ENCODE peak calls at places on chromosomes 2 and 18, in nine cellular contexts. A is NCI-H1417, N is Peyer's patch, G is neural crest cell, H is A549, R is GM04504, F is fibroblast of the conjunctiva, P is erythroblast, L is amygdala. Z is an unnamed sample.

GRCh38 chr2:177306550-177306949 is 42.0 kb upstream of the NFE2L2 start:
- DNase-seq in N (no peak), P (no peak), G (no peak), A (no peak), F (no peak), L (no peak), H (no peak), R (no peak), Z (no peak)

GRCh38 chr2:125086313-125087184 is 1061.5 kb downstream of the CNTNAP5 start:
- DNase-seq in F (no peak), P (no peak), G (no peak), R (no peak), H (no peak), L (no peak), A (no peak), N (no peak), Z (no peak)

GRCh38 chr18:66724664-66725356 is 120.9 kb upstream of the CDH19 start:
- DNase-seq in L (no peak), N (no peak), H (no peak), P (no peak), G (no peak), F (no peak), A (peak; percentile 19), R (no peak), Z (no peak)

GRCh38 chr18:32349728-32350395 is 120.8 kb downstream of the GAREM1 start:
- DNase-seq in F (peak; percentile 91), R (peak; percentile 69), G (no peak), N (no peak), L (no peak), P (peak; percentile 22), H (peak; percentile 80), A (no peak), Z (peak; percentile 13)

GRCh38 chr2:165874445-165875039 is 79.0 kb downstream of the TTC21B start:
- DNase-seq in N (no peak), A (peak; percentile 67), P (peak; percentile 50), L (no peak), H (peak; percentile 58), G (no peak), F (peak; percentile 51), R (no peak), Z (no peak)

GRCh38 chr2:127043367-127044164 is 63.4 kb downstream of the BIN1 start:
- DNase-seq in F (no peak), G (no peak), H (no peak), L (no peak), P (no peak), A (no peak), R (no peak), N (no peak), Z (no peak)

GRCh38 chr18:22230403-22231042 is 61.1 kb downstream of the GATA6 start:
- DNase-seq in G (no peak), R (peak; percentile 15), P (no peak), N (no peak), F (no peak), L (no peak), H (peak; percentile 65), A (no peak), Z (no peak)

GRCh38 chr18:77017355-77017754 is 115.2 kb downstream of the MBP start:
- DNase-seq in P (no peak), R (no peak), L (no peak), G (no peak), H (no peak), N (no peak), F (no peak), A (no peak), Z (no peak)

GRCh38 chr18:54392621-54393023 is 34.9 kb downstream of the C18orf54 start:
- DNase-seq in H (peak; percentile 52), A (peak; percentile 65), R (peak; percentile 32), G (no peak), F (peak; percentile 50), P (peak; percentile 78), N (no peak), L (no peak), Z (no peak)

GRCh38 chr2:145740302-145740701 is 1220.4 kb upstream of the ZEB2 start:
- DNase-seq in H (no peak), A (no peak), R (no peak), G (no peak), P (no peak), N (no peak), F (no peak), L (no peak), Z (no peak)

GRCh38 chr2:238916875-238917590 is 69.1 kb downstream of the TWIST2 start:
- DNase-seq in R (no peak), G (no peak), F (no peak), A (no peak), H (no peak), N (no peak), P (no peak), L (no peak), Z (no peak)

GRCh38 chr2:180306346-180306745 is 299.2 kb upstream of the CWC22 start:
- DNase-seq in R (no peak), F (no peak), L (no peak), H (no peak), P (no peak), A (no peak), N (no peak), G (no peak), Z (no peak)

GRCh38 chr2:60450488-60450887 is 103.0 kb downstream of the BCL11A start:
- DNase-seq in R (no peak), F (no peak), N (no peak), L (no peak), G (no peak), A (no peak), H (no peak), P (no peak), Z (no peak)

GRCh38 chr2:10566021-10566420 is 117.9 kb upstream of the ODC1 start:
- DNase-seq in P (no peak), R (no peak), N (no peak), A (no peak), L (no peak), H (no peak), F (no peak), G (no peak), Z (no peak)

GRCh38 chr2:178895872-178896271 is 88.6 kb upstream of the TTN start:
- DNase-seq in H (no peak), F (no peak), P (no peak), R (no peak), N (no peak), A (no peak), L (no peak), G (no peak), Z (no peak)

GRCh38 chr2:46943881-46944798 is 28.5 kb upstream of the MCFD2 start:
- DNase-seq in F (no peak), G (no peak), H (no peak), A (no peak), L (no peak), N (peak; percentile 67), P (no peak), R (no peak), Z (no peak)

GRCh38 chr2:161005170-161005569 is 155.1 kb upstream of the TANK start:
- DNase-seq in A (no peak), N (no peak), P (no peak), R (no peak), G (no peak), L (no peak), F (no peak), H (no peak), Z (no peak)

GRCh38 chr18:37762076-37762475 is 196.5 kb upstream of the CELF4 start:
- DNase-seq in N (no peak), G (no peak), F (no peak), P (no peak), L (peak; percentile 25), H (no peak), R (no peak), A (no peak), Z (no peak)

GRCh38 chr2:5093518-5093917 is 598.7 kb upstream of the SOX11 start:
- DNase-seq in F (no peak), P (no peak), A (peak; percentile 15), G (no peak), N (no peak), L (no peak), R (no peak), H (no peak), Z (no peak)

GRCh38 chr2:26849056-26850001 is 1.4 kb downstream of the DPYSL5 start:
- DNase-seq in L (no peak), H (no peak), P (no peak), R (no peak), N (no peak), F (no peak), A (peak; percentile 83), G (peak; percentile 55), Z (no peak)

GRCh38 chr2:217797661-217798069 is 205.1 kb downstream of the TNS1 start:
- DNase-seq in G (no peak), L (no peak), P (peak; percentile 64), R (no peak), F (no peak), N (no peak), H (no peak), A (peak; percentile 76), Z (no peak)

GRCh38 chr2:217802261-217802660 is 200.5 kb downstream of the TNS1 start:
- DNase-seq in P (no peak), L (no peak), H (no peak), G (no peak), N (no peak), F (no peak), R (no peak), A (no peak), Z (no peak)

Z was measured in 8988T.